ENCODE peak calls at places on chromosomes 6 and 20, in four cellular contexts. One of them, this sample, is unnamed.

GRCh38 chr6:105501945-105502344 is 99.1 kb upstream of the PREP start:
- DNase-seq in pancreas: no peak
- DNase-seq in neuronal stem cell: no peak
- DNase-seq in substantia nigra: no peak
- DNase-seq in this sample: no peak

GRCh38 chr6:14544689-14545088 is 427.1 kb downstream of the CD83 start:
- DNase-seq in pancreas: no peak
- DNase-seq in neuronal stem cell: no peak
- DNase-seq in substantia nigra: no peak
- DNase-seq in this sample: no peak

GRCh38 chr6:149169761-149170359 is 147.7 kb upstream of the TAB2 start:
- DNase-seq in pancreas: no peak
- DNase-seq in neuronal stem cell: no peak
- DNase-seq in substantia nigra: no peak
- DNase-seq in this sample: no peak

GRCh38 chr6:82118150-82118562 is 129.4 kb downstream of the IBTK start:
- DNase-seq in pancreas: no peak
- DNase-seq in neuronal stem cell: no peak
- DNase-seq in substantia nigra: no peak
- DNase-seq in this sample: no peak

GRCh38 chr20:21303872-21304586 is 898 bp downstream of the XRN2 start:
- DNase-seq in pancreas: no peak
- DNase-seq in neuronal stem cell: no peak
- DNase-seq in substantia nigra: no peak
- DNase-seq in this sample: no peak

GRCh38 chr6:152378154-152378553 is 259.0 kb downstream of the SYNE1 start:
- DNase-seq in pancreas: no peak
- DNase-seq in neuronal stem cell: no peak
- DNase-seq in substantia nigra: no peak
- DNase-seq in this sample: no peak

GRCh38 chr6:36025932-36026327 is 1.5 kb upstream of the SLC26A8 start:
- DNase-seq in pancreas: no peak
- DNase-seq in neuronal stem cell: no peak
- DNase-seq in substantia nigra: no peak
- DNase-seq in this sample: no peak

GRCh38 chr6:3139090-3139903 is 18.0 kb downstream of the TUBB2A start:
- DNase-seq in pancreas: peak
- DNase-seq in neuronal stem cell: no peak
- DNase-seq in substantia nigra: no peak
- DNase-seq in this sample: no peak

GRCh38 chr20:5654557-5654956 is 95.6 kb upstream of the SHLD1 start:
- DNase-seq in pancreas: no peak
- DNase-seq in neuronal stem cell: no peak
- DNase-seq in substantia nigra: no peak
- DNase-seq in this sample: no peak

GRCh38 chr20:35355372-35355771 is 56.4 kb downstream of the UQCC1 start:
- DNase-seq in pancreas: no peak
- DNase-seq in neuronal stem cell: no peak
- DNase-seq in substantia nigra: no peak
- DNase-seq in this sample: no peak

GRCh38 chr20:53949319-53949839 is 121.0 kb downstream of the BCAS1 start:
- DNase-seq in pancreas: no peak
- DNase-seq in neuronal stem cell: no peak
- DNase-seq in substantia nigra: no peak
- DNase-seq in this sample: no peak

GRCh38 chr20:45052698-45053440 is 48.1 kb downstream of the KCNS1 start:
- DNase-seq in pancreas: no peak
- DNase-seq in neuronal stem cell: no peak
- DNase-seq in substantia nigra: no peak
- DNase-seq in this sample: no peak

GRCh38 chr20:44273231-44274215 is 26.4 kb downstream of the GDAP1L1 start:
- DNase-seq in pancreas: no peak
- DNase-seq in neuronal stem cell: no peak
- DNase-seq in substantia nigra: no peak
- DNase-seq in this sample: no peak

GRCh38 chr6:89410231-89411018 is 1.6 kb downstream of the RRAGD start:
- DNase-seq in pancreas: no peak
- DNase-seq in neuronal stem cell: no peak
- DNase-seq in substantia nigra: no peak
- DNase-seq in this sample: no peak

GRCh38 chr6:170231496-170232185 is 59.2 kb downstream of the DLL1 start:
- DNase-seq in pancreas: no peak
- DNase-seq in neuronal stem cell: no peak
- DNase-seq in substantia nigra: no peak
- DNase-seq in this sample: no peak

GRCh38 chr6:3259491-3259958 is 778 bp downstream of the PSMG4 start:
- DNase-seq in pancreas: no peak
- DNase-seq in neuronal stem cell: no peak
- DNase-seq in substantia nigra: no peak
- DNase-seq in this sample: peak

GRCh38 chr6:5728726-5729434 is 277.8 kb downstream of the NRN1 start:
- DNase-seq in pancreas: no peak
- DNase-seq in neuronal stem cell: no peak
- DNase-seq in substantia nigra: no peak
- DNase-seq in this sample: no peak

DNA sequence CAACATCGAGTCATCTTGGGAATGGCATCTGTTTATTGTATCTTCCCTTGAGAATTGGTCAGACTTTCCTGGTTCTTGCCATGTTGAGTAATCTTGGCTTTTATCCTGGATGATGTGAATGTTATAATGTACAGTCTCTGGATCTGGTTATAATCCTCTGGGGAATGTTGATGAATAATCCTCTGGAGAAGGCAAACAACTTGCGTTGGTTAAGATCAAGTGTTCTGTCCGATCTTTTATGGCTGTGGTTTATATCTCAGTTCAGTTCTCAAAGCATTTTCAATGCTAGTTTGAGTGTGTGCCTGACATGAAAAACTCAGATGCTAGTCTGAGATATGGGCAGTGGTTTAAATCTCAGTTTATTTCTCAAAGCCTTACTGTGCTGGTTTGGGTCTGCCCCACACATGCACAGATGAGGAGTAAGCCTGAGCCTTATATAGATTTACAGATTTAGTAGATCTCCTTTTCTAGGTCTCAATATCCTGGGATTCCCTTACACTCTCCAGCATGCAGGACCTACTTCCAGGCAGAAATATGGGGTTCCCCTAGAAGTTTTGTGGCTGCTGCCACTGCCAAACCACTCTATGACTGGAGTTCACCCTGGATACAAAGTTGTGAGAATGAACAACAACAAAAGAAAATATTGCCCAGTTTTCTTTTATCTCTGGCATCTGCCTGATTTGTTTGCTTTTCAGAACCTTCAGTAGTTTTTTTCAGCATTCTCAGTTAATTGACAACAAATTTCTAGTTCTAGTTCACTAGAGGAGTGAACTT is 191.8 kb upstream of the MAN1A1 start:
- DNase-seq in pancreas: no peak
- DNase-seq in neuronal stem cell: no peak
- DNase-seq in substantia nigra: no peak
- DNase-seq in this sample: no peak
- H3K27ac ChIP-seq in pancreas: no peak
- H3K27ac ChIP-seq in neuronal stem cell: no peak
- H3K27ac ChIP-seq in substantia nigra: no peak
- H3K27ac ChIP-seq in this sample: no peak

DNA sequence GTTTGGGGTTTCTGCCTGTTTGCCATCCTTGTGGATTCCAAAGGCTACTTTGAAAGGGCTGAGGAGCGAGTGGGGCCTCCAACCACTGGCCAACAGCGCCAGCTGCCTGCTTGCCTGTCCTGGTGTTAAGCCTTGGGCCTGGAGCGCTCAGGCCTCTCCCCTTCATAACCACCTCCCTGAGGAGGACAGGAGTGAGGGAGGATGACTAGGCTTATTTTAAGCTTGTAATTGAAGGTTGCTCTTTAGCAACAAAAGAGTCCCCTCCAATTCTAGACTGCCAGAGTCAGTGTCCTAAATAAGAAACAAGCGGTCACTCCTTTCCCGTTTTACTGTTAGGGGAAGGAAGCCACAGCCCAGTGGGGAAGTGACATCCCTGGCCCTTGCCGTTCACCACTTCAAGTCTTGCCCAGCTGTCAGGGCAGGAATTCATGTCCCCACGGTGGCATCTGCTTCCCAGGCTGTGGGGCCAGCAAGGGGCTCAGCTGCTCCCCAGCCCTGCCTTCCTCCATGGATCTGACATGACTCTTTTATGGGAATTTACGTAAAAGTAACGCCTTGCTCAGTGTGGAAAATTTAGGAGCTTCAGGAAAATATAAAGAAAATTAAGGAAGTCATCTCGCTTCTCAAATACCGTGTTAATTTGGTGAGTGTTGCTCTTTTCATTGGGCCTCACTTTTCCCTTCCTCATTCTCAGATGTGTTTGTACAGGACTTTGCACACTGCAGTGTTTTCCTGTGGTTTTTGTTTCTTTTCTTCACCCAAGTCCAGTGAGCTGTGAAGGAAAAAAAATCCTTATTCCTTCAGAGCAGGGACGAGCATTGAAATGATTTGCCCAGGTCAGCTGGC is 57.8 kb downstream of the SSR1 start:
- DNase-seq in pancreas: no peak
- DNase-seq in neuronal stem cell: no peak
- DNase-seq in substantia nigra: no peak
- DNase-seq in this sample: no peak
- H3K27ac ChIP-seq in pancreas: peak
- H3K27ac ChIP-seq in neuronal stem cell: no peak
- H3K27ac ChIP-seq in substantia nigra: peak
- H3K27ac ChIP-seq in this sample: peak

DNA sequence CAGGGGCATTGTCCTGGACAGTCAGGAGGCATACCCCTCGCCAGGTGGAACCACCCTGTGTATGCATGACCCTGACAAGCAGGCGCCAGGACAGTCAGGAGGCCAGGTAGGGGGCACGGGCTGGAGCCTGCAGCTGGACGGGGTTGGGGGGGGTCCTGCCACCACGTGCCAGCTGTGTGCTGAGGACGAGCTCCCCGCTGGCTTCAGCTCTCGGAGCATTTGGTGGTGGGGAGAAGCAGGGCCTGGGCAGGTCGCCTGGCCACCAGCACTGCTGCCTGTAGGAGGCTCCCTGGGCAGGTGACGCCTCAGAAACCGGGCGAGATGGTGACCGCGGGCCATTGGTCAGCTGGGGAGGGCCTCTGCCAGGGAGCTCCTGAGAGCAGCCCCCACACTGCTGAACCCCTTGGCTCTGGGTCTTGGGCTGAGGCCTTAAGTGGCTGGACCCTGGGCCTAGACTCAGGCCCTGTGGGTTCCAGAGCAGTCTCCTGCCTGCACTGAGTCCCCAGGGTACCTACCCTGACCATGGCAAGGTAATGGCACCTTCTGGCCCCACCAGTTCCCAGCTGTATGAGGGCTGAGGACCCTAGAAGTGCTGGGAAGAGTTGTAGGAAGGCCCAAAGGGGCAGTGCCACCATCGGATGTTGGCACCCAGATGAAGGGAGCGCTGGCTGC is 794 bp downstream of the SLC17A9 start:
- DNase-seq in pancreas: peak
- DNase-seq in neuronal stem cell: no peak
- DNase-seq in substantia nigra: no peak
- DNase-seq in this sample: no peak
- H3K27ac ChIP-seq in pancreas: peak
- H3K27ac ChIP-seq in neuronal stem cell: peak
- H3K27ac ChIP-seq in substantia nigra: peak
- H3K27ac ChIP-seq in this sample: peak

GRCh38 chr6:44868335-44868668 is 459.8 kb upstream of the RUNX2 start:
- DNase-seq in pancreas: no peak
- DNase-seq in neuronal stem cell: no peak
- DNase-seq in substantia nigra: no peak
- DNase-seq in this sample: no peak

GRCh38 chr6:44868905-44869304 is 459.2 kb upstream of the RUNX2 start:
- DNase-seq in pancreas: no peak
- DNase-seq in neuronal stem cell: no peak
- DNase-seq in substantia nigra: no peak
- DNase-seq in this sample: no peak

GRCh38 chr6:44869321-44869897 is 458.7 kb upstream of the RUNX2 start:
- DNase-seq in pancreas: no peak
- DNase-seq in neuronal stem cell: no peak
- DNase-seq in substantia nigra: no peak
- DNase-seq in this sample: no peak

DNA sequence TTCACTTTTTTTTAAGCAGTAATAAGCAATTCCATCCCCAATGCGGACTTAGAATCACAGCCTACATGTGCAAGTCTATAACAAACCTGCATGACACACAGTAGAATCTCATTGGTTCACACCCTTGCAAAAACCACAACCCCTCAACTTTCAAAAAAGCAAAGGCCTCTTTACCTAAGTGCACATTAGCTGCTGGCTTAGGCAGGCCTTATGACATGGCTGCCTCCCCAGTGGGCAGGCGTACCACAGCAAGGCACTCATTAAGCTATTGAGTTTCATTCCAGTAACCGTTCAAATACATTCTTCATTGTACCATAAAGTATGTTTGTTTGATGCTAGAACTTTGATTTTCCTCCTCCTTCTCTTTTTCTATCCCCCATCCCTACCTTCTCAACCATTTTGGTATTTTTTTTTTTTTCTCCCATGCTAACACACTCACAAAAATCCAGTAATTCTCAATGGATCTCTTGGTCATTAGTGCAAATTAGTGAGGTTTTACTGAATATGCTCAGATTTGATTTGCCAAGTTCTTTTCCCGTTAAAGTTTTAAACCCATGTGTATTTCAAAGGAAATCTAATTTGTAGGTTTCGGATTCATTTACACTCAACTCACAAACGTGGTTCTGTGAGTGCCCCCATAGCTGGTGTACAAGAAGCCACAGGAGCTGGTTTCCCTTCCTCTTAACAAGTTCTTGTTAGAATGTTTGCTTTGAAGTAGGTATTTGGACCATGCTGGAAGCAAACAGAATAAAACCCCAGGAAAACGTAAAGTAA is 460.4 kb upstream of the RUNX2 start:
- DNase-seq in pancreas: no peak
- DNase-seq in neuronal stem cell: no peak
- DNase-seq in substantia nigra: no peak
- DNase-seq in this sample: no peak
- H3K27ac ChIP-seq in pancreas: no peak
- H3K27ac ChIP-seq in neuronal stem cell: no peak
- H3K27ac ChIP-seq in substantia nigra: no peak
- H3K27ac ChIP-seq in this sample: no peak

DNA sequence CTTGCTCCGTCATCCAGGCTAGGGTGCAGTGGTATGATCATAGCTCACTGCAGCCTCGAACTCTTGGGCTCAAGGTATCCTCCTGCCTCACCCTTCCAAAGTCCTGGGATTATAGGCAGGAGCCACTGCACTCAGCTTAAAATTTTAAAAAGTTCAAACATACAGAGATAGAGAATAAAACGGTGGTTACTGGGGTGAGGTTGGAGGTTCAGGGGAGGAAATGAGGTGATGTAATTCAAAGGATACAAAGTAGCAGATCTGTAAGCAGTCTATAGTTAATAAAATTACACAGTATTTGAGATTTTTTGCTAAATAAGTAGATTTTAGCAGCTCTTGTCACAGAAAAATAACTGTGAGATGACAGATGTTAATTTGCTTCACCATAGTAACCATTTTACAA is 7.5 kb upstream of the AFG1L start:
- DNase-seq in pancreas: no peak
- DNase-seq in neuronal stem cell: no peak
- DNase-seq in substantia nigra: no peak
- DNase-seq in this sample: no peak
- H3K27ac ChIP-seq in pancreas: no peak
- H3K27ac ChIP-seq in neuronal stem cell: no peak
- H3K27ac ChIP-seq in substantia nigra: no peak
- H3K27ac ChIP-seq in this sample: no peak